ENCODE peak calls at places on chromosome 14, in six cellular contexts. One of them, this sample, is unnamed.

GRCh38 chr14:75282166-75282547 is 3.5 kb downstream of the FOS start:
- DNase-seq in NCI-H1105: no peak
- DNase-seq in NCI-H446: no peak
- DNase-seq in KG1: no peak
- DNase-seq in naive thymus-derived CD4-positive, alpha-beta T cell: peak
- DNase-seq in NCI-H2029: no peak
- DNase-seq in this sample: no peak

GRCh38 chr14:102120888-102121287 is 18.8 kb upstream of the WDR20 start:
- DNase-seq in NCI-H1105: no peak
- DNase-seq in NCI-H446: no peak
- DNase-seq in KG1: no peak
- DNase-seq in naive thymus-derived CD4-positive, alpha-beta T cell: no peak
- DNase-seq in NCI-H2029: no peak
- DNase-seq in this sample: no peak

GRCh38 chr14:100012478-100012925 is 52.7 kb upstream of the EVL start:
- DNase-seq in NCI-H1105: no peak
- DNase-seq in NCI-H446: no peak
- DNase-seq in KG1: no peak
- DNase-seq in naive thymus-derived CD4-positive, alpha-beta T cell: no peak
- DNase-seq in NCI-H2029: no peak
- DNase-seq in this sample: no peak

GRCh38 chr14:102659797-102660196 is 67.3 kb downstream of the RCOR1 start:
- DNase-seq in NCI-H1105: no peak
- DNase-seq in NCI-H446: no peak
- DNase-seq in KG1: no peak
- DNase-seq in naive thymus-derived CD4-positive, alpha-beta T cell: no peak
- DNase-seq in NCI-H2029: no peak
- DNase-seq in this sample: no peak

GRCh38 chr14:101781240-101782061 is 19.9 kb downstream of the PPP2R5C start:
- DNase-seq in NCI-H1105: no peak
- DNase-seq in NCI-H446: no peak
- DNase-seq in KG1: no peak
- DNase-seq in naive thymus-derived CD4-positive, alpha-beta T cell: no peak
- DNase-seq in NCI-H2029: no peak
- DNase-seq in this sample: peak

GRCh38 chr14:76836029-76836630 is 9.9 kb downstream of the LRRC74A start:
- DNase-seq in NCI-H1105: no peak
- DNase-seq in NCI-H446: no peak
- DNase-seq in KG1: no peak
- DNase-seq in naive thymus-derived CD4-positive, alpha-beta T cell: no peak
- DNase-seq in NCI-H2029: no peak
- DNase-seq in this sample: no peak

GRCh38 chr14:89123215-89123614 is 293.8 kb downstream of the FOXN3 start:
- DNase-seq in NCI-H1105: no peak
- DNase-seq in NCI-H446: no peak
- DNase-seq in KG1: no peak
- DNase-seq in naive thymus-derived CD4-positive, alpha-beta T cell: no peak
- DNase-seq in NCI-H2029: no peak
- DNase-seq in this sample: no peak

GRCh38 chr14:52692248-52692962 is 3.0 kb downstream of the ERO1A start:
- DNase-seq in NCI-H1105: no peak
- DNase-seq in NCI-H446: no peak
- DNase-seq in KG1: no peak
- DNase-seq in naive thymus-derived CD4-positive, alpha-beta T cell: no peak
- DNase-seq in NCI-H2029: no peak
- DNase-seq in this sample: no peak

GRCh38 chr14:88992011-88992410 is 167.6 kb downstream of the TTC8 start:
- DNase-seq in NCI-H1105: no peak
- DNase-seq in NCI-H446: no peak
- DNase-seq in KG1: no peak
- DNase-seq in naive thymus-derived CD4-positive, alpha-beta T cell: no peak
- DNase-seq in NCI-H2029: no peak
- DNase-seq in this sample: no peak

GRCh38 chr14:60647081-60647836 is 2.0 kb downstream of the SIX1 start:
- DNase-seq in NCI-H1105: peak
- DNase-seq in NCI-H446: no peak
- DNase-seq in KG1: no peak
- DNase-seq in naive thymus-derived CD4-positive, alpha-beta T cell: no peak
- DNase-seq in NCI-H2029: peak
- DNase-seq in this sample: peak

GRCh38 chr14:21267886-21268611 is 1.2 kb downstream of the HNRNPC start:
- DNase-seq in NCI-H1105: no peak
- DNase-seq in NCI-H446: no peak
- DNase-seq in KG1: no peak
- DNase-seq in naive thymus-derived CD4-positive, alpha-beta T cell: peak
- DNase-seq in NCI-H2029: no peak
- DNase-seq in this sample: no peak

GRCh38 chr14:100063314-100063941 is 1.8 kb upstream of the EVL start:
- DNase-seq in NCI-H1105: no peak
- DNase-seq in NCI-H446: no peak
- DNase-seq in KG1: no peak
- DNase-seq in naive thymus-derived CD4-positive, alpha-beta T cell: peak
- DNase-seq in NCI-H2029: no peak
- DNase-seq in this sample: no peak

GRCh38 chr14:78448483-78449094 is 278.4 kb downstream of the NRXN3 start:
- DNase-seq in NCI-H1105: peak
- DNase-seq in NCI-H446: no peak
- DNase-seq in KG1: no peak
- DNase-seq in naive thymus-derived CD4-positive, alpha-beta T cell: no peak
- DNase-seq in NCI-H2029: no peak
- DNase-seq in this sample: peak

GRCh38 chr14:21997300-21997699 is 323.7 kb upstream of the OR4E1 start:
- DNase-seq in NCI-H1105: no peak
- DNase-seq in NCI-H446: no peak
- DNase-seq in KG1: no peak
- DNase-seq in naive thymus-derived CD4-positive, alpha-beta T cell: peak
- DNase-seq in NCI-H2029: no peak
- DNase-seq in this sample: no peak

GRCh38 chr14:21042918-21043317 is 756 bp downstream of the RNASE7 start:
- DNase-seq in NCI-H1105: no peak
- DNase-seq in NCI-H446: no peak
- DNase-seq in KG1: no peak
- DNase-seq in naive thymus-derived CD4-positive, alpha-beta T cell: no peak
- DNase-seq in NCI-H2029: no peak
- DNase-seq in this sample: peak

GRCh38 chr14:50924848-50925247 is 19.4 kb downstream of the PYGL start:
- DNase-seq in NCI-H1105: no peak
- DNase-seq in NCI-H446: no peak
- DNase-seq in KG1: no peak
- DNase-seq in naive thymus-derived CD4-positive, alpha-beta T cell: no peak
- DNase-seq in NCI-H2029: peak
- DNase-seq in this sample: no peak

GRCh38 chr14:105411017-105411941 is 8.3 kb upstream of the MTA1 start:
- DNase-seq in NCI-H1105: peak
- DNase-seq in NCI-H446: no peak
- DNase-seq in KG1: no peak
- DNase-seq in naive thymus-derived CD4-positive, alpha-beta T cell: no peak
- DNase-seq in NCI-H2029: no peak
- DNase-seq in this sample: peak

GRCh38 chr14:89702151-89702936 is 252.2 kb downstream of the EFCAB11 start:
- DNase-seq in NCI-H1105: no peak
- DNase-seq in NCI-H446: no peak
- DNase-seq in KG1: no peak
- DNase-seq in naive thymus-derived CD4-positive, alpha-beta T cell: no peak
- DNase-seq in NCI-H2029: no peak
- DNase-seq in this sample: peak

GRCh38 chr14:64195194-64195593 is 99.0 kb downstream of the ESR2 start:
- DNase-seq in NCI-H1105: no peak
- DNase-seq in NCI-H446: no peak
- DNase-seq in KG1: no peak
- DNase-seq in naive thymus-derived CD4-positive, alpha-beta T cell: no peak
- DNase-seq in NCI-H2029: no peak
- DNase-seq in this sample: no peak

GRCh38 chr14:65286443-65286842 is 126.1 kb upstream of the FUT8 start:
- DNase-seq in NCI-H1105: no peak
- DNase-seq in NCI-H446: no peak
- DNase-seq in KG1: no peak
- DNase-seq in naive thymus-derived CD4-positive, alpha-beta T cell: no peak
- DNase-seq in NCI-H2029: no peak
- DNase-seq in this sample: no peak

GRCh38 chr14:77181603-77182437 is at the start of gene TMEM63C:
- DNase-seq in NCI-H1105: peak
- DNase-seq in NCI-H446: peak
- DNase-seq in KG1: no peak
- DNase-seq in naive thymus-derived CD4-positive, alpha-beta T cell: peak
- DNase-seq in NCI-H2029: peak
- DNase-seq in this sample: peak

GRCh38 chr14:71142375-71143038 is 235.2 kb downstream of the PCNX1 start:
- DNase-seq in NCI-H1105: no peak
- DNase-seq in NCI-H446: no peak
- DNase-seq in KG1: peak
- DNase-seq in naive thymus-derived CD4-positive, alpha-beta T cell: no peak
- DNase-seq in NCI-H2029: no peak
- DNase-seq in this sample: no peak

GRCh38 chr14:62776300-62776699 is 269.0 kb downstream of the KCNH5 start:
- DNase-seq in NCI-H1105: no peak
- DNase-seq in NCI-H446: no peak
- DNase-seq in KG1: no peak
- DNase-seq in naive thymus-derived CD4-positive, alpha-beta T cell: no peak
- DNase-seq in NCI-H2029: no peak
- DNase-seq in this sample: no peak

GRCh38 chr14:54627718-54628345 is 60.9 kb downstream of the SAMD4A start:
- DNase-seq in NCI-H1105: no peak
- DNase-seq in NCI-H446: no peak
- DNase-seq in KG1: peak
- DNase-seq in naive thymus-derived CD4-positive, alpha-beta T cell: peak
- DNase-seq in NCI-H2029: no peak
- DNase-seq in this sample: no peak

GRCh38 chr14:20440882-20441281 is 4.9 kb upstream of the KLHL33 start:
- DNase-seq in NCI-H1105: no peak
- DNase-seq in NCI-H446: no peak
- DNase-seq in KG1: peak
- DNase-seq in naive thymus-derived CD4-positive, alpha-beta T cell: peak
- DNase-seq in NCI-H2029: no peak
- DNase-seq in this sample: no peak

GRCh38 chr14:20934148-20934762 is 21.0 kb upstream of the RNASE2 start:
- DNase-seq in NCI-H1105: no peak
- DNase-seq in NCI-H446: no peak
- DNase-seq in KG1: no peak
- DNase-seq in naive thymus-derived CD4-positive, alpha-beta T cell: no peak
- DNase-seq in NCI-H2029: no peak
- DNase-seq in this sample: no peak

GRCh38 chr14:53391631-53392030 is 238.5 kb upstream of the DDHD1 start:
- DNase-seq in NCI-H1105: no peak
- DNase-seq in NCI-H446: no peak
- DNase-seq in KG1: no peak
- DNase-seq in naive thymus-derived CD4-positive, alpha-beta T cell: no peak
- DNase-seq in NCI-H2029: no peak
- DNase-seq in this sample: no peak

This sample was measured in DMS79 treated with DMSO at 0.1 percent for 48 hours.